ENCODE peak calls at places on chromosomes 11 and 22, in five cellular contexts. One of them, this sample, is unnamed.

GRCh38 chr22:49297871-49298721 is 529.6 kb downstream of the BRD1 start:
- DNase-seq in lung: no peak
- DNase-seq in HFF-Myc: no peak
- DNase-seq in cardiac fibroblast: no peak
- DNase-seq in neural progenitor cell: no peak
- DNase-seq in this sample: no peak

GRCh38 chr22:27986937-27987336 is 67.9 kb upstream of the PITPNB start:
- DNase-seq in lung: no peak
- DNase-seq in cardiac fibroblast: no peak
- DNase-seq in HFF-Myc: no peak
- DNase-seq in neural progenitor cell: no peak
- DNase-seq in this sample: no peak

GRCh38 chr11:58524232-58525036 is 16.5 kb upstream of the OR5B21 start:
- DNase-seq in HFF-Myc: peak
- DNase-seq in cardiac fibroblast: peak
- DNase-seq in lung: peak
- DNase-seq in neural progenitor cell: peak
- DNase-seq in this sample: peak

GRCh38 chr11:121415861-121416260 is 36.3 kb upstream of the SORL1 start:
- DNase-seq in lung: peak
- DNase-seq in HFF-Myc: no peak
- DNase-seq in cardiac fibroblast: peak
- DNase-seq in neural progenitor cell: no peak
- DNase-seq in this sample: peak

GRCh38 chr22:27876684-27877083 is 42.4 kb downstream of the PITPNB start:
- DNase-seq in lung: no peak
- DNase-seq in HFF-Myc: no peak
- DNase-seq in neural progenitor cell: peak
- DNase-seq in cardiac fibroblast: peak
- DNase-seq in this sample: no peak

GRCh38 chr11:82855616-82856015 is 44.6 kb downstream of the PRCP start:
- DNase-seq in lung: no peak
- DNase-seq in cardiac fibroblast: no peak
- DNase-seq in neural progenitor cell: no peak
- DNase-seq in HFF-Myc: no peak
- DNase-seq in this sample: no peak

GRCh38 chr22:27213766-27214581 is 556.6 kb downstream of the MIAT start:
- DNase-seq in HFF-Myc: no peak
- DNase-seq in neural progenitor cell: no peak
- DNase-seq in cardiac fibroblast: peak
- DNase-seq in lung: no peak
- DNase-seq in this sample: no peak

GRCh38 chr11:67523556-67524479 is 572 bp upstream of the CABP2 start:
- DNase-seq in cardiac fibroblast: no peak
- DNase-seq in HFF-Myc: no peak
- DNase-seq in lung: no peak
- DNase-seq in neural progenitor cell: no peak
- DNase-seq in this sample: no peak

GRCh38 chr11:19499999-19500398 is 212.6 kb upstream of the NAV2 start:
- DNase-seq in cardiac fibroblast: peak
- DNase-seq in neural progenitor cell: no peak
- DNase-seq in lung: no peak
- DNase-seq in HFF-Myc: no peak
- DNase-seq in this sample: peak

GRCh38 chr11:104968856-104969776 is 742 bp upstream of the CASP4 start:
- DNase-seq in lung: no peak
- DNase-seq in neural progenitor cell: peak
- DNase-seq in cardiac fibroblast: peak
- DNase-seq in HFF-Myc: no peak
- DNase-seq in this sample: no peak

GRCh38 chr11:128582496-128583366 is 4.6 kb downstream of the ETS1 start:
- DNase-seq in HFF-Myc: peak
- DNase-seq in neural progenitor cell: peak
- DNase-seq in lung: no peak
- DNase-seq in cardiac fibroblast: peak
- DNase-seq in this sample: peak
- H3K4me3 ChIP-seq in HFF-Myc: no peak
- H3K4me3 ChIP-seq in neural progenitor cell: no peak
- H3K4me3 ChIP-seq in lung: no peak
- H3K4me3 ChIP-seq in cardiac fibroblast: no peak
- H3K4me3 ChIP-seq in this sample: no peak

GRCh38 chr11:16879690-16880089 is 134.5 kb downstream of the PLEKHA7 start:
- DNase-seq in lung: no peak
- DNase-seq in neural progenitor cell: no peak
- DNase-seq in cardiac fibroblast: no peak
- DNase-seq in HFF-Myc: no peak
- DNase-seq in this sample: no peak

GRCh38 chr11:16881074-16881709 is 133.0 kb downstream of the PLEKHA7 start:
- DNase-seq in HFF-Myc: no peak
- DNase-seq in neural progenitor cell: peak
- DNase-seq in lung: peak
- DNase-seq in cardiac fibroblast: peak
- DNase-seq in this sample: peak

GRCh38 chr11:16880184-16880583 is 134.0 kb downstream of the PLEKHA7 start:
- DNase-seq in cardiac fibroblast: no peak
- DNase-seq in HFF-Myc: no peak
- DNase-seq in neural progenitor cell: no peak
- DNase-seq in lung: no peak
- DNase-seq in this sample: no peak

GRCh38 chr11:16881766-16882165 is 132.4 kb downstream of the PLEKHA7 start:
- DNase-seq in lung: no peak
- DNase-seq in neural progenitor cell: no peak
- DNase-seq in cardiac fibroblast: no peak
- DNase-seq in HFF-Myc: no peak
- DNase-seq in this sample: no peak

DNA sequence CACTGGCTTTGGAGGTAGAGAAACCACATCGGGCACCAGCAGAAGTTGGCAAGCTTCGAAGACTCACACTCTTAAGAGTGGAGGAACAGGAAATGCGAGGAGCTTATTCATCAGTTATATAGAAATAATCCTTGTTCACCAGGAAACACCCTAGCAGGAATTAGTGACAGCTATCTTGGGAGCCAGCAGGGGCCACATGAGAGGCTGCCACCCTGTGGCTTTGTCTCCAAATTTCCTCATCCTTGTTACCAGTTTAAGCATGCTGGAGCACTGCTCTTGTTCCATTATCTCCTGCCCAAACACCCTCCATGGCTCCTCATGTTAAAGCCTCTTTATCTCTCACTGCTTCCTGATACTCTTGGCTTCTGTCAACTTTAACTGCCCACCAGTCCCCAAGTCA is 131.0 kb downstream of the PLEKHA7 start:
- DNase-seq in lung: peak
- DNase-seq in HFF-Myc: no peak
- DNase-seq in cardiac fibroblast: no peak
- DNase-seq in neural progenitor cell: no peak
- DNase-seq in this sample: no peak
- TF ChIP-seq CTCF in lung: no peak
- TF ChIP-seq CTCF in HFF-Myc: no peak
- TF ChIP-seq CTCF in cardiac fibroblast: no peak
- TF ChIP-seq CTCF in neural progenitor cell: no peak
- TF ChIP-seq CTCF in this sample: no peak

GRCh38 chr22:45535400-45535799 is 32.7 kb downstream of the FBLN1 start:
- DNase-seq in cardiac fibroblast: no peak
- DNase-seq in neural progenitor cell: no peak
- DNase-seq in lung: no peak
- DNase-seq in HFF-Myc: no peak
- DNase-seq in this sample: no peak
- H3K4me3 ChIP-seq in cardiac fibroblast: no peak
- H3K4me3 ChIP-seq in neural progenitor cell: no peak
- H3K4me3 ChIP-seq in lung: no peak
- H3K4me3 ChIP-seq in HFF-Myc: no peak
- H3K4me3 ChIP-seq in this sample: no peak

DNA sequence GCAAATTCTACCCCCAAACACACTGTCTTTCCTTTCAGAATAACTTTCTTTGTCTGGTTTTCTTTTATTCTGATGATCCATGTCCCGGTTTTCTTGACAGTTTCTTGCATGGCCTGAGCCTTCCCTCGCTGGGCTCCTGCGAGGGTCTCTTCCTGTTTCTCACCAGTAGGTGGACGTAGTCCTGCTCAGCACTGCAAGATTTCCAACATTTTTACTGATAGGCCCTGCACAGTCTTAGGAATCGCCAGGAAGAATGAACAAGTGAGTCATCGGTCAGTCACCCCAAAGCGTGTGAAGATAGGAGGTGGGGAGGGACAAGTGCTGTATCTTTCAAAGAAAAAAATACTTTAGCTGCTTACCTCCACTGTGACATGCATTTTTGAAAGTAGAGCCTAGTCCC is 16.9 kb upstream of the KIRREL3 start:
- DNase-seq in lung: no peak
- DNase-seq in cardiac fibroblast: peak
- DNase-seq in neural progenitor cell: peak
- DNase-seq in HFF-Myc: peak
- DNase-seq in this sample: peak
- TF ChIP-seq CTCF in lung: no peak
- TF ChIP-seq CTCF in cardiac fibroblast: peak
- TF ChIP-seq CTCF in neural progenitor cell: peak
- TF ChIP-seq CTCF in HFF-Myc: peak
- TF ChIP-seq CTCF in this sample: peak

GRCh38 chr11:111095327-111095726 is 150.2 kb upstream of the POU2AF2 start:
- DNase-seq in cardiac fibroblast: no peak
- DNase-seq in lung: no peak
- DNase-seq in HFF-Myc: no peak
- DNase-seq in neural progenitor cell: no peak
- DNase-seq in this sample: no peak

GRCh38 chr11:111097191-111097590 is 148.3 kb upstream of the POU2AF2 start:
- DNase-seq in HFF-Myc: no peak
- DNase-seq in lung: peak
- DNase-seq in neural progenitor cell: peak
- DNase-seq in cardiac fibroblast: peak
- DNase-seq in this sample: peak

GRCh38 chr11:111091341-111091740 is 154.2 kb upstream of the POU2AF2 start:
- DNase-seq in HFF-Myc: no peak
- DNase-seq in lung: no peak
- DNase-seq in cardiac fibroblast: peak
- DNase-seq in neural progenitor cell: no peak
- DNase-seq in this sample: no peak

GRCh38 chr11:111089759-111090158 is 155.8 kb upstream of the POU2AF2 start:
- DNase-seq in HFF-Myc: no peak
- DNase-seq in lung: no peak
- DNase-seq in neural progenitor cell: no peak
- DNase-seq in cardiac fibroblast: no peak
- DNase-seq in this sample: no peak

GRCh38 chr11:111093061-111093460 is 152.5 kb upstream of the POU2AF2 start:
- DNase-seq in HFF-Myc: no peak
- DNase-seq in lung: no peak
- DNase-seq in neural progenitor cell: no peak
- DNase-seq in cardiac fibroblast: no peak
- DNase-seq in this sample: no peak
- H3K4me3 ChIP-seq in HFF-Myc: no peak
- H3K4me3 ChIP-seq in lung: no peak
- H3K4me3 ChIP-seq in neural progenitor cell: no peak
- H3K4me3 ChIP-seq in cardiac fibroblast: no peak
- H3K4me3 ChIP-seq in this sample: no peak

DNA sequence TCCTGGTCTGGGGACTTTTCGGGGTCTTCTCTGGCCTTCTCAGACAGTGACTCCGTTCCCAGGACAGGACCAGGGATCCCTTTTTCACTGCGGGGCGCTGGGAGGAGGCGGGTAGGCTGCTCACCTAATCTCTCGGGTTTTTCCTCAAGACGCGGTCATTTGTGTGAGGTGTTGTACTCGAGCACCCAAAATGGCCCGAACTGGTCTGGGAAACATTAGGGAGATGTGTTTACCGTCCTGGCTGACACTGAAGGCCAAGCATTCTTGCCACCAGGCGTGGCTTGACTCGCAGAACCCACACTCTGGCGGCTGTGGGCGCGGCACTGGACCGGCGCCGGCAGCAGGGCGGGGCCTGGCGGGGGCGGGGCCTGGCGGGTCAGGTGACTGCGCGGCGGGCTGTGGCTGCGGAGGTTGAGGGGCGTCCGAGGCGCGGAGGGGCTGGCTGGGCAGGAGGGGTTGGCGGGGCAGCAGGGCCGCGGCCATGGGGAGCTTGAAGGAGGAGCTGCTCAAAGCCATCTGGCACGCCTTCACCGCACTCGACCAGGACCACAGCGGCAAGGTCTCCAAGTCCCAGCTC is at the start of gene SWAP70:
- DNase-seq in neural progenitor cell: peak
- DNase-seq in lung: peak
- DNase-seq in cardiac fibroblast: peak
- DNase-seq in HFF-Myc: peak
- DNase-seq in this sample: peak
- TF ChIP-seq CTCF in neural progenitor cell: peak
- TF ChIP-seq CTCF in lung: peak
- TF ChIP-seq CTCF in cardiac fibroblast: peak
- TF ChIP-seq CTCF in HFF-Myc: peak
- TF ChIP-seq CTCF in this sample: peak

GRCh38 chr22:42272431-42273004 is 2.1 kb upstream of the TCF20 start:
- DNase-seq in HFF-Myc: no peak
- DNase-seq in cardiac fibroblast: no peak
- DNase-seq in lung: no peak
- DNase-seq in neural progenitor cell: no peak
- DNase-seq in this sample: no peak

GRCh38 chr22:42270512-42271190 is at the start of gene TCF20:
- DNase-seq in neural progenitor cell: peak
- DNase-seq in HFF-Myc: no peak
- DNase-seq in lung: peak
- DNase-seq in cardiac fibroblast: peak
- DNase-seq in this sample: peak

GRCh38 chr22:42271906-42272305 is 1.5 kb upstream of the TCF20 start:
- DNase-seq in lung: no peak
- DNase-seq in HFF-Myc: no peak
- DNase-seq in neural progenitor cell: no peak
- DNase-seq in cardiac fibroblast: no peak
- DNase-seq in this sample: no peak

GRCh38 chr22:42270178-42270511 is 308 bp downstream of the TCF20 start:
- DNase-seq in HFF-Myc: no peak
- DNase-seq in cardiac fibroblast: no peak
- DNase-seq in neural progenitor cell: no peak
- DNase-seq in lung: peak
- DNase-seq in this sample: no peak

GRCh38 chr22:42271191-42271813 is 849 bp upstream of the TCF20 start:
- DNase-seq in cardiac fibroblast: no peak
- DNase-seq in HFF-Myc: no peak
- DNase-seq in lung: no peak
- DNase-seq in neural progenitor cell: no peak
- DNase-seq in this sample: no peak
- H3K4me3 ChIP-seq in cardiac fibroblast: no peak
- H3K4me3 ChIP-seq in HFF-Myc: peak
- H3K4me3 ChIP-seq in lung: no peak
- H3K4me3 ChIP-seq in neural progenitor cell: no peak
- H3K4me3 ChIP-seq in this sample: no peak

This sample was measured in foreskin fibroblast.